ENCODE peak calls at places on chromosomes 16 and 17, in six cellular contexts. W is kidney; N is thoracic aorta; E is aorta; M is CD8-positive, alpha-beta T cell; B is gastrocnemius medialis. Z is an unnamed sample. For H3K4me1, the result is how much of the 10 kb centered on the place peaks cover.

GRCh38 chr17:77470800-77471733 is 330.3 kb downstream of the SEC14L1 start:
- DNase-seq in W (peak), N (no peak), E (no peak), M (no peak), B (no peak), Z (peak)

GRCh38 chr17:17151962-17152361 is 54.2 kb downstream of the PLD6 start:
- DNase-seq in W (peak), N (peak), E (peak), M (no peak), B (peak), Z (peak)

GRCh38 chr17:28097901-28098300 is 55.4 kb downstream of the NLK start:
- DNase-seq in W (no peak), N (no peak), E (no peak), M (no peak), B (no peak), Z (no peak)

GRCh38 chr17:17109896-17110295 is 67.6 kb downstream of the MPRIP start:
- DNase-seq in W (peak), N (no peak), E (no peak), M (peak), B (no peak), Z (no peak)

GRCh38 chr16:11342021-11342855 is 3.0 kb upstream of the RMI2 start:
- DNase-seq in W (no peak), N (no peak), E (no peak), M (no peak), B (no peak), Z (no peak)

GRCh38 chr17:83032781-83033180 is 46.6 kb upstream of the METRNL start:
- DNase-seq in W (no peak), N (no peak), E (no peak), M (no peak), B (no peak), Z (no peak)

GRCh38 chr17:57913576-57914273 is 41.5 kb downstream of the CUEDC1 start:
- DNase-seq in W (no peak), N (no peak), E (no peak), M (no peak), B (no peak), Z (no peak)

GRCh38 chr17:63961355-63962207 is 11.1 kb downstream of the SCN4A start:
- DNase-seq in W (peak), N (no peak), E (peak), M (peak), B (peak), Z (peak)

GRCh38 chr17:42673885-42674754 is 2.7 kb downstream of the PLEKHH3 start:
- DNase-seq in W (peak), N (no peak), E (peak), M (peak), B (peak), Z (no peak)

GRCh38 chr16:73890524-73891500 is 405.8 kb upstream of the PSMD7 start:
- DNase-seq in W (no peak), N (no peak), E (no peak), M (peak), B (no peak), Z (no peak)

GRCh38 chr16:57994778-57995177 is 5.7 kb downstream of the ZNF319 start:
- DNase-seq in W (no peak), N (no peak), E (peak), M (peak), B (no peak), Z (peak)

GRCh38 chr16:67661864-67662652 is 1.3 kb downstream of the PARD6A start:
- DNase-seq in W (peak), N (no peak), E (no peak), M (no peak), B (no peak), Z (no peak)

GRCh38 chr16:67661101-67661661 is 421 bp downstream of the PARD6A start:
- DNase-seq in W (peak), N (no peak), E (no peak), M (peak), B (no peak), Z (no peak)

GRCh38 chr16:67663151-67663876 is 2.6 kb downstream of the PARD6A start:
- DNase-seq in W (peak), N (no peak), E (no peak), M (peak), B (no peak), Z (no peak)

GRCh38 chr16:67663877-67664222 is 2.7 kb downstream of the ENKD1 start:
- DNase-seq in W (peak), N (no peak), E (no peak), M (no peak), B (no peak), Z (no peak)

GRCh38 chr16:67662653-67663010 is 1.9 kb downstream of the PARD6A start:
- DNase-seq in W (no peak), N (no peak), E (no peak), M (no peak), B (no peak), Z (no peak)
- H3K4me1 ChIP-seq in W (under half), N (under half), E (under half), M (under half), B (under half), Z (under half)

DNA sequence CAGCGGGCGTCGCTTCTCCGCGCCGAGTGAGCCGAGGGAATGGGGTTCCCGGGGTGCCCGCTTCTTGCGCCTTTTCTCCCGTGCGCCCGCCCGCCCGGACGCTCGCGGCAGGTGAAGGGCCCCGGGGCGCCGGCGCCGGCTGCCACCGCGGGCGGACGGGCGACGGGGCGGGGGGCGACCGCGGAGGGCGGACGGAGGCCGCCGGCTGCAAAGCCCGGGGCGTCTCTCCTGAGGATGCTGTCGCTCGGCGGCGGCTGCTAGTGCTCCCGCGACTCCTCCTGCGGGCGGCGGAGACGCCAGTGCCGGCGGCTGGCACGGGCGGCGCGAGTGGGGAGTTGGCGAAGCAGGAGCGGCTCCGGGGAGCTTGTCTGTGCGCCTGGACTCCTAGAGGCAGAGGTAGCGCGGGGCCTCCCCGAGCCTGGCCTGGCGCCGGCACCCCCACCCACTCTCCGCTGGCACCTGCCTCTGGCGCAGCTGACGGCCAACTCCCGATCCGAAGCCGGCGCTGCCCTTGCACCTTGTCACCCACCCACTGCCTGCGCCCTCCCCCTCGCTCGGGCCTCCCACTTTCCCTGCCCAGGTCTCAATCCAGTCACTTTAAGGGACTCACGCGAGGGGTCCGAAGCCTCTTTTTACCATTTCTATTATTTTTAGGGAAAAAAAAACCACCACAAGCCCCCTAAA is at the start of gene FAM20A:
- DNase-seq in W (peak), N (no peak), E (peak), M (no peak), B (peak), Z (no peak)
- H3K27ac ChIP-seq in W (peak), N (peak), E (no peak), M (no peak), B (peak), Z (no peak)

GRCh38 chr16:88846088-88846487 is 10.7 kb downstream of the GALNS start:
- DNase-seq in W (no peak), N (no peak), E (no peak), M (no peak), B (no peak), Z (no peak)

GRCh38 chr16:88842806-88843205 is 13.9 kb downstream of the GALNS start:
- DNase-seq in W (no peak), N (no peak), E (no peak), M (no peak), B (no peak), Z (no peak)

GRCh38 chr16:88842308-88842756 is 14.4 kb downstream of the GALNS start:
- DNase-seq in W (no peak), N (no peak), E (no peak), M (no peak), B (no peak), Z (no peak)

GRCh38 chr16:88843256-88843655 is 13.5 kb downstream of the GALNS start:
- DNase-seq in W (no peak), N (no peak), E (no peak), M (no peak), B (no peak), Z (no peak)

GRCh38 chr16:88844412-88845118 is 12.2 kb downstream of the GALNS start:
- DNase-seq in W (no peak), N (no peak), E (no peak), M (no peak), B (no peak), Z (no peak)
- H3K4me1 ChIP-seq in W (under half), N (under half), E (under half), M (under half), B (under half), Z (under half)

DNA sequence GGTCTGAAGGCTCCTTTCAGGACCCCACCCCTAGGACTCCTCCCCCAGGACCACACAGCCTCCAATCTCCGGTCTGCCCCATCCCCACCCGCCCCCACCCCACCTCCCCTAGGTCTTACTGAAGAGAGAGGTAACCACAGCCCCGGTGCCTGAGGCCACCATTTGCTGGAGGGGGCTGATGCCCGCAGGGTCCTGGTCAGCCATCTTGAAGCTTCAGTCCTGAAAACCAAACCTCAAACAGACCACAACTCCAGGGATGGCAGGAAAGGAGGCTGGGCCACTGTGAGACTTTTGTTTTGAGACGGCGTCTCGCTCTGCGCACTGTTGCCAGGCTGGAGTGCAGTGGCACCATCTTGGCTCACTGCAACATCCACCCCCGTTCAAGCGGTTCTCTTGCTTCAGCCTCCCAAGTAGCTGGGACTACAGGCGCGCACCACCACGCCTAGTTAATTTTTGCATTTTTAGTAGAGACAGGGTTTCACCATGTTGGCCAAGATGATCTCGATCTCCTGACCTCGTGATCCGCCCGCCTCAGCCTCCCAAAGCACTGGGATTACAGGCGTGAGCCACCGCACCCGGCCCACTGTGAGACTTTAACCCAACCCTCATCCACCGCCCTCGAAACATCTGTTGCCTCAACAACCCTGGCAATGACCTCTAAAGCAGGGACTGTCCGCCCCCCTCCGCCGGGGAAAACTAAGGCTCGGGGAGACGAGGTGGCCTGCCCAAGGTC is 1.1 kb downstream of the SLC25A39 start:
- DNase-seq in W (no peak), N (no peak), E (peak), M (no peak), B (peak), Z (no peak)
- H3K27ac ChIP-seq in W (no peak), N (no peak), E (no peak), M (peak), B (peak), Z (no peak)

GRCh38 chr17:29614345-29615047 is 8.2 kb downstream of the CORO6 start:
- DNase-seq in W (no peak), N (no peak), E (no peak), M (peak), B (no peak), Z (no peak)
- H3K4me1 ChIP-seq in W (under half), N (half or more), E (under half), M (half or more), B (half or more), Z (under half)

DNA sequence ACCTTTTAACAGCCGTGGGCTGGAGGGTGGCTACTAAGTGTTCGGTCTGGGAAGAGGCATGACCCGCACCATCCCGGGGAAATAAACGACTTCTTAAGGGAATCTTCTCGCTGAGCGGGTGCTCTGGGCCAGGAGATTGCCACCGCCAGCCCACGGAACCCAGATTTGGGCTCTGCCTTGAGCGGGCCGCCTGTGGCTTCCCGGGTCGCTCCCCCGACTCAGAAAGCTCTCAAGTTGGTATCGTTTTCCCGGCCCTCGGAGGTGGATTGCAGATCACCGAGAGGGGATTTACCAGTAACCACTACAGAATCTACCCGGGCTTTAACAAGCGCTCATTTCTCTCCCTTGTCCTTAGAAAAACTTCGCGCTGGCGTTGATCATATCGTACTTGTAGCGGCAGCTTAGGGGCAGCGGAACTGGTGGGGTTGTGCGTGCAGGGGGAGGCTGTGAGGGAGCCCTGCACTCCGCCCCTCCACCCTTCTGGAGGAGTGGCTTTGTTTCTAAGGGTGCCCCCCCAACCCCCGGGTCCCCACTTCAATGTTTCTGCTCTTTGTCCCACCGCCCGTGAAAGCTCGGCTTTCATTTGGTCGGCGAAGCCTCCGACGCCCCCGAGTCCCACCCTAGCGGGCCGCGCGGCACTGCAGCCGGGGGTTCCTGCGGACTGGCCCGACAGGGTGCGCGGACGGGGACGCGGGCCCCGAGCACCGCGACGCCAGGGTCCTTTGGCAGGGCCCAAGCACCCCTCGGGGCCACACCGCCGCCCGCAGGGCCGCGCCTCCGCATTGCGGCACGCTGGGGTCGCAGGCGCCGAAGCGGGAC is 3.6 kb upstream of the CBX4 start:
- DNase-seq in W (no peak), N (no peak), E (no peak), M (peak), B (no peak), Z (no peak)
- H3K27ac ChIP-seq in W (no peak), N (peak), E (no peak), M (no peak), B (no peak), Z (no peak)